ENCODE peak calls at places on chromosomes 5 and 9, in six cellular contexts. One of them, this sample, is unnamed. For H3K9me3, the result is how much of the 10 kb centered on the place peaks cover.

GRCh38 chr5:57302643-57303042 is 128.8 kb downstream of the GPBP1 start:
- DNase-seq in A549: no peak
- DNase-seq in SK-N-SH: no peak
- DNase-seq in HCT116: no peak
- DNase-seq in HepG2: no peak
- DNase-seq in K562: no peak
- DNase-seq in this sample: no peak

GRCh38 chr9:137128158-137129088 is 10.5 kb upstream of the GRIN1 start:
- DNase-seq in HepG2: no peak
- DNase-seq in SK-N-SH: peak
- DNase-seq in HCT116: no peak
- DNase-seq in K562: peak
- DNase-seq in A549: no peak
- DNase-seq in this sample: no peak

GRCh38 chr9:81318571-81318970 is 370.8 kb downstream of the TLE1 start:
- DNase-seq in HCT116: no peak
- DNase-seq in SK-N-SH: no peak
- DNase-seq in K562: no peak
- DNase-seq in A549: peak
- DNase-seq in HepG2: peak
- DNase-seq in this sample: no peak

GRCh38 chr9:19464061-19464763 is 55.4 kb downstream of the ACER2 start:
- DNase-seq in SK-N-SH: no peak
- DNase-seq in K562: no peak
- DNase-seq in HepG2: no peak
- DNase-seq in HCT116: no peak
- DNase-seq in A549: no peak
- DNase-seq in this sample: no peak

GRCh38 chr5:139488269-139488668 is 5.7 kb upstream of the STING1 start:
- DNase-seq in SK-N-SH: no peak
- DNase-seq in HCT116: no peak
- DNase-seq in HepG2: no peak
- DNase-seq in K562: peak
- DNase-seq in A549: no peak
- DNase-seq in this sample: no peak

GRCh38 chr5:174259691-174260420 is 214.3 kb downstream of the NSG2 start:
- DNase-seq in HCT116: no peak
- DNase-seq in SK-N-SH: no peak
- DNase-seq in A549: no peak
- DNase-seq in HepG2: no peak
- DNase-seq in K562: no peak
- DNase-seq in this sample: no peak

GRCh38 chr5:17243287-17244063 is 26.0 kb downstream of the BASP1 start:
- DNase-seq in SK-N-SH: no peak
- DNase-seq in K562: no peak
- DNase-seq in HCT116: no peak
- DNase-seq in A549: no peak
- DNase-seq in HepG2: no peak
- DNase-seq in this sample: no peak

GRCh38 chr9:131735238-131736181 is 4.4 kb downstream of the RAPGEF1 start:
- DNase-seq in HepG2: peak
- DNase-seq in SK-N-SH: no peak
- DNase-seq in HCT116: no peak
- DNase-seq in A549: peak
- DNase-seq in K562: no peak
- DNase-seq in this sample: no peak

GRCh38 chr9:132214027-132214622 is 52.3 kb downstream of the NTNG2 start:
- DNase-seq in HepG2: no peak
- DNase-seq in A549: peak
- DNase-seq in HCT116: peak
- DNase-seq in SK-N-SH: peak
- DNase-seq in K562: peak
- DNase-seq in this sample: no peak

GRCh38 chr9:129624168-129624759 is 1.7 kb upstream of the NTMT1 start:
- DNase-seq in A549: peak
- DNase-seq in SK-N-SH: peak
- DNase-seq in HCT116: peak
- DNase-seq in HepG2: peak
- DNase-seq in K562: peak
- DNase-seq in this sample: no peak

GRCh38 chr9:12817702-12818101 is 42.9 kb downstream of the LURAP1L start:
- DNase-seq in SK-N-SH: no peak
- DNase-seq in HCT116: peak
- DNase-seq in HepG2: peak
- DNase-seq in K562: no peak
- DNase-seq in A549: peak
- DNase-seq in this sample: no peak

GRCh38 chr5:82735160-82735789 is 341.9 kb downstream of the TMEM167A start:
- DNase-seq in A549: no peak
- DNase-seq in HepG2: peak
- DNase-seq in K562: no peak
- DNase-seq in SK-N-SH: no peak
- DNase-seq in HCT116: peak
- DNase-seq in this sample: no peak

GRCh38 chr5:759111-759741 is 25.3 kb downstream of the ZDHHC11B start:
- DNase-seq in K562: peak
- DNase-seq in SK-N-SH: peak
- DNase-seq in A549: peak
- DNase-seq in HCT116: no peak
- DNase-seq in HepG2: peak
- DNase-seq in this sample: no peak

GRCh38 chr5:8864053-8864452 is 681.8 kb downstream of the SEMA5A start:
- DNase-seq in A549: no peak
- DNase-seq in K562: no peak
- DNase-seq in HepG2: no peak
- DNase-seq in SK-N-SH: no peak
- DNase-seq in HCT116: no peak
- DNase-seq in this sample: no peak

GRCh38 chr5:107831612-107832395 is 161.1 kb upstream of the EFNA5 start:
- DNase-seq in K562: no peak
- DNase-seq in A549: no peak
- DNase-seq in HepG2: no peak
- DNase-seq in HCT116: no peak
- DNase-seq in SK-N-SH: no peak
- DNase-seq in this sample: no peak
- TF ChIP-seq CTCF in K562: no peak
- TF ChIP-seq CTCF in A549: no peak
- TF ChIP-seq CTCF in HepG2: peak
- TF ChIP-seq CTCF in HCT116: no peak
- TF ChIP-seq CTCF in SK-N-SH: no peak
- TF ChIP-seq CTCF in this sample: no peak

GRCh38 chr5:135678640-135679268 is 100.0 kb upstream of the CXCL14 start:
- DNase-seq in HepG2: no peak
- DNase-seq in SK-N-SH: no peak
- DNase-seq in K562: no peak
- DNase-seq in A549: no peak
- DNase-seq in HCT116: no peak
- DNase-seq in this sample: no peak
- H3K9me3 ChIP-seq in HepG2: under half
- H3K9me3 ChIP-seq in SK-N-SH: under half
- H3K9me3 ChIP-seq in K562: under half
- H3K9me3 ChIP-seq in A549: under half
- H3K9me3 ChIP-seq in HCT116: under half
- H3K9me3 ChIP-seq in this sample: under half

DNA sequence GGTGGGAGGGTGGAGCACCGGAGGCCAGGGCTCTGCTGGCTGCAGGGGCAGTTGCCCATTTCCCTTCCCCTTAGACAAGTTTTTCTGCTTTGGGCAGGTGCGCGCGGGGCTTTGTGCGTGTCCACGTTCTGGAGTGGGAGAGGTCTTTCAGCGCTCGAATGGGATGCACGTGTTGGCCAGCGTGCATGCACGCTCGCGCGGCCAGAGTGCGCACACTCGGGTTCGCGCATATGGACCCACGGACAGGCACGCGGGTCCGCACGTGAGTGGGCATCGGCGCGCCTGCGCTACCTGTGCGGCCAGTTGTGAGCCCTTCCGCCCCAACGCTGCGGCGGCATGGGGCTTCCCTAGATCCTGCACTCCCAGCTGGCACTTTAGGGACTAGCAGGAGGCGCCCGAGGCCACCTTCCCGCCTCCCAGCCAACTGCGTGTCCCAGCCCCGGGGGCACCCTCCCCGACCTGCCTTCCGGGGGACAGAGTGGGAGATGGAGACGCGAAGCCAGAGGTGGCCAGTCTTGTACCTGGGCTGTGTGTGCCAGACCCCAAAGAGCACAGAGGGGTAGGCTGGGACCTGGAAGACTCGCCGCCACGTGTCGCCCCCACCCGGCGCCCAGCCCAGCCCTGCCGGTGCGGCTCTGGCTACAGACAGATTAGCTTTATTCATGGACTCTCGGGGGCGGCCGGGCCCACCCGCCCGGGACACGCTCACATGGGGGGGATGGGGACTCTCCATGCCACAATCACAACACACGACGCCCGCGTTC is 9.8 kb upstream of the GPRIN1 start:
- DNase-seq in HepG2: no peak
- DNase-seq in A549: no peak
- DNase-seq in HCT116: no peak
- DNase-seq in SK-N-SH: peak
- DNase-seq in K562: no peak
- DNase-seq in this sample: no peak
- TF ChIP-seq REST in HepG2: no peak
- TF ChIP-seq REST in A549: no peak
- TF ChIP-seq REST in HCT116: no peak
- TF ChIP-seq REST in SK-N-SH: no peak
- TF ChIP-seq REST in K562: no peak
- TF ChIP-seq REST in this sample: no peak

GRCh38 chr9:76987594-76988200 is 31.8 kb upstream of the FOXB2 start:
- DNase-seq in SK-N-SH: no peak
- DNase-seq in K562: peak
- DNase-seq in HepG2: peak
- DNase-seq in A549: peak
- DNase-seq in HCT116: peak
- DNase-seq in this sample: peak
- TF ChIP-seq CTCF in SK-N-SH: peak
- TF ChIP-seq CTCF in K562: peak
- TF ChIP-seq CTCF in HepG2: peak
- TF ChIP-seq CTCF in A549: peak
- TF ChIP-seq CTCF in HCT116: peak
- TF ChIP-seq CTCF in this sample: peak